ENCODE peak calls at places on chromosomes 5 and 9, in ten cellular contexts. U is EH; W is naive B cell; S is T-helper 2 cell; C is NCI-H2029; V is left colon; B is activated effector memory CD4-positive, alpha-beta T cell treated with Interleukin-2 at 50 U/mL for 16 hours; T is KBM-7; E is NCI-H345; I is activated T-cell treated with anti-CD3 and anti-CD28 coated beads, Interleukin-2, amount 50 U/mL, for 1 hour. O is an unnamed sample.

GRCh38 chr5:1497271-1497777 is 26.4 kb downstream of the LPCAT1 start:
- DNase-seq in U (no peak), W (peak), S (no peak), C (no peak), V (no peak), B (no peak), T (no peak), E (no peak), I (no peak), O (no peak)

GRCh38 chr9:38233343-38233742 is 159.2 kb upstream of the ALDH1B1 start:
- DNase-seq in U (no peak), W (no peak), S (no peak), C (peak), V (no peak), B (no peak), T (no peak), E (no peak), I (no peak), O (no peak)

GRCh38 chr9:6484210-6484609 is 71.2 kb downstream of the UHRF2 start:
- DNase-seq in U (no peak), W (no peak), S (no peak), C (no peak), V (no peak), B (no peak), T (no peak), E (no peak), I (no peak), O (no peak)

GRCh38 chr5:173242675-173243085 is 7.7 kb upstream of the NKX2-5 start:
- DNase-seq in U (no peak), W (no peak), S (no peak), C (no peak), V (no peak), B (no peak), T (no peak), E (no peak), I (no peak), O (no peak)

GRCh38 chr9:75083188-75083976 is 4.6 kb downstream of the NMRK1 start:
- DNase-seq in U (no peak), W (no peak), S (peak), C (peak), V (peak), B (peak), T (no peak), E (no peak), I (peak), O (no peak)

GRCh38 chr9:114410910-114411309 is 23.1 kb upstream of the AKNA start:
- DNase-seq in U (no peak), W (no peak), S (no peak), C (no peak), V (no peak), B (no peak), T (no peak), E (no peak), I (no peak), O (no peak)

GRCh38 chr9:15722888-15723287 is 170.0 kb downstream of the CCDC171 start:
- DNase-seq in U (no peak), W (no peak), S (no peak), C (no peak), V (no peak), B (no peak), T (no peak), E (no peak), I (no peak), O (no peak)

GRCh38 chr5:134275822-134276221 is 49.9 kb upstream of the PPP2CA start:
- DNase-seq in U (no peak), W (no peak), S (no peak), C (peak), V (no peak), B (no peak), T (no peak), E (no peak), I (no peak), O (no peak)

GRCh38 chr9:2645569-2645968 is 24.0 kb downstream of the VLDLR start:
- DNase-seq in U (no peak), W (no peak), S (no peak), C (no peak), V (no peak), B (no peak), T (no peak), E (no peak), I (no peak), O (no peak)

GRCh38 chr9:83219154-83219923 is 156.4 kb upstream of the RASEF start:
- DNase-seq in U (peak), W (no peak), S (no peak), C (peak), V (peak), B (no peak), T (peak), E (peak), I (no peak), O (peak)

GRCh38 chr9:115694014-115694413 is 459.6 kb upstream of the PAPPA start:
- DNase-seq in U (peak), W (no peak), S (no peak), C (no peak), V (no peak), B (no peak), T (no peak), E (no peak), I (no peak), O (no peak)

GRCh38 chr5:79560774-79561524 is 47.0 kb upstream of the HOMER1 start:
- DNase-seq in U (peak), W (no peak), S (no peak), C (no peak), V (no peak), B (no peak), T (peak), E (no peak), I (no peak), O (no peak)

GRCh38 chr9:93950619-93951601 is 4.2 kb downstream of the BARX1 start:
- DNase-seq in U (peak), W (no peak), S (no peak), C (no peak), V (no peak), B (no peak), T (no peak), E (no peak), I (no peak), O (no peak)

GRCh38 chr5:72604111-72604792 is 97.0 kb upstream of the ZNF366 start:
- DNase-seq in U (no peak), W (no peak), S (no peak), C (no peak), V (no peak), B (no peak), T (no peak), E (no peak), I (no peak), O (no peak)

GRCh38 chr9:89887286-89887685 is 282.5 kb downstream of the GADD45G start:
- DNase-seq in U (no peak), W (no peak), S (no peak), C (peak), V (no peak), B (no peak), T (no peak), E (peak), I (no peak), O (no peak)

GRCh38 chr9:75974006-75974766 is 83.7 kb downstream of the PCSK5 start:
- DNase-seq in U (peak), W (no peak), S (no peak), C (no peak), V (no peak), B (no peak), T (no peak), E (no peak), I (no peak), O (no peak)

GRCh38 chr9:123355761-123356520 is at the start of gene CRB2:
- DNase-seq in U (no peak), W (no peak), S (no peak), C (no peak), V (no peak), B (no peak), T (no peak), E (no peak), I (no peak), O (peak)

GRCh38 chr9:109440797-109441287 is 57.3 kb downstream of the PTPN3 start:
- DNase-seq in U (peak), W (peak), S (no peak), C (peak), V (peak), B (no peak), T (peak), E (peak), I (peak), O (peak)

GRCh38 chr5:172491481-172491880 is 37.2 kb upstream of the SH3PXD2B start:
- DNase-seq in U (no peak), W (no peak), S (no peak), C (no peak), V (no peak), B (no peak), T (no peak), E (peak), I (no peak), O (no peak)

GRCh38 chr5:20678814-20679298 is 690.9 kb upstream of the CDH18 start:
- DNase-seq in U (peak), W (no peak), S (no peak), C (no peak), V (no peak), B (no peak), T (no peak), E (no peak), I (no peak), O (no peak)

GRCh38 chr5:1568201-1568979 is 44.6 kb upstream of the LPCAT1 start:
- DNase-seq in U (peak), W (no peak), S (no peak), C (peak), V (no peak), B (no peak), T (no peak), E (no peak), I (no peak), O (no peak)

GRCh38 chr9:89756891-89757537 is 152.2 kb downstream of the GADD45G start:
- DNase-seq in U (no peak), W (no peak), S (no peak), C (no peak), V (no peak), B (no peak), T (no peak), E (no peak), I (no peak), O (peak)

GRCh38 chr5:172105811-172106210 is 82.2 kb downstream of the STK10 start:
- DNase-seq in U (no peak), W (no peak), S (no peak), C (no peak), V (no peak), B (no peak), T (no peak), E (no peak), I (no peak), O (no peak)

GRCh38 chr5:56511442-56511841 is 278.3 kb upstream of the ANKRD55 start:
- DNase-seq in U (no peak), W (no peak), S (no peak), C (no peak), V (no peak), B (no peak), T (no peak), E (no peak), I (no peak), O (no peak)